ENCODE peak calls at places on chromosomes 16 and 17, in nine cellular contexts. T, J, H, S, O, B, N, G and M are unnamed samples.

GRCh38 chr16:78298986-78299385 is 199.5 kb downstream of the WWOX start:
- DNase-seq in T (no peak), J (no peak), H (no peak), S (no peak), O (no peak), B (no peak), N (no peak), G (no peak), M (no peak)

GRCh38 chr16:23252310-23252709 is 49.8 kb upstream of the SCNN1B start:
- DNase-seq in T (no peak), J (no peak), H (no peak), S (no peak), O (no peak), B (no peak), N (no peak), G (no peak), M (no peak)

GRCh38 chr17:58692239-58693055 is at the start of gene RAD51C:
- DNase-seq in T (peak; percentile 48), J (peak; percentile 89), H (peak; percentile 86), S (peak; percentile 93), O (peak; percentile 83), B (peak; percentile 84), N (peak; percentile 93), G (peak; percentile 65), M (peak; percentile 90)

GRCh38 chr17:51572115-51572514 is 311.8 kb downstream of the UTP18 start:
- DNase-seq in T (no peak), J (no peak), H (no peak), S (no peak), O (no peak), B (no peak), N (no peak), G (no peak), M (no peak)

GRCh38 chr17:55215711-55216110 is 49.0 kb upstream of the HLF start:
- DNase-seq in T (no peak), J (no peak), H (no peak), S (peak; percentile 70), O (no peak), B (no peak), N (no peak), G (no peak), M (no peak)

GRCh38 chr17:32769846-32770245 is 107.1 kb downstream of the MYO1D start:
- DNase-seq in T (no peak), J (no peak), H (no peak), S (no peak), O (no peak), B (peak; percentile 9), N (no peak), G (no peak), M (no peak)

GRCh38 chr17:19641687-19642372 is 6.7 kb upstream of the ALDH3A2 start:
- DNase-seq in T (no peak), J (no peak), H (no peak), S (no peak), O (no peak), B (no peak), N (no peak), G (no peak), M (no peak)

GRCh38 chr16:4233431-4233830 is 8.4 kb downstream of the SRL start:
- DNase-seq in T (no peak), J (no peak), H (peak; percentile 66), S (no peak), O (no peak), B (no peak), N (no peak), G (no peak), M (no peak)

GRCh38 chr16:85047867-85048455 is 20.4 kb downstream of the KIAA0513 start:
- DNase-seq in T (no peak), J (no peak), H (no peak), S (peak; percentile 80), O (no peak), B (no peak), N (no peak), G (no peak), M (no peak)

GRCh38 chr16:86322283-86322682 is 188.0 kb upstream of the FOXF1 start:
- DNase-seq in T (no peak), J (no peak), H (no peak), S (no peak), O (no peak), B (no peak), N (no peak), G (no peak), M (peak; percentile 7)

GRCh38 chr17:72639711-72640110 is 452.8 kb downstream of the SLC39A11 start:
- DNase-seq in T (no peak), J (no peak), H (no peak), S (no peak), O (no peak), B (no peak), N (no peak), G (no peak), M (no peak)

GRCh38 chr16:19295393-19295792 is 9.9 kb downstream of the CLEC19A start:
- DNase-seq in T (no peak), J (no peak), H (no peak), S (no peak), O (no peak), B (no peak), N (no peak), G (no peak), M (no peak)

GRCh38 chr16:73268311-73268997 is 220.5 kb upstream of the ZFHX3 start:
- DNase-seq in T (no peak), J (no peak), H (no peak), S (no peak), O (no peak), B (peak; percentile 12), N (no peak), G (no peak), M (peak; percentile 34)
- TF ChIP-seq CTCF in T (peak; percentile 15), J (no peak), H (no peak), S (no peak), O (no peak), B (peak; percentile 46), N (no peak), G (peak; percentile 51), M (peak; percentile 55)

GRCh38 chr16:27778926-27779570 is 229.1 kb downstream of the KATNIP start:
- DNase-seq in T (no peak), J (no peak), H (no peak), S (no peak), O (no peak), B (no peak), N (no peak), G (no peak), M (no peak)

GRCh38 chr16:27780468-27781194 is 230.7 kb downstream of the KATNIP start:
- DNase-seq in T (no peak), J (no peak), H (no peak), S (no peak), O (no peak), B (no peak), N (no peak), G (no peak), M (no peak)

GRCh38 chr16:27778171-27778925 is 228.4 kb downstream of the KATNIP start:
- DNase-seq in T (no peak), J (no peak), H (no peak), S (no peak), O (no peak), B (no peak), N (no peak), G (no peak), M (no peak)

GRCh38 chr16:27781195-27781524 is 231.2 kb downstream of the KATNIP start:
- DNase-seq in T (no peak), J (no peak), H (peak; percentile 64), S (no peak), O (peak; percentile 25), B (no peak), N (no peak), G (no peak), M (no peak)

DNA sequence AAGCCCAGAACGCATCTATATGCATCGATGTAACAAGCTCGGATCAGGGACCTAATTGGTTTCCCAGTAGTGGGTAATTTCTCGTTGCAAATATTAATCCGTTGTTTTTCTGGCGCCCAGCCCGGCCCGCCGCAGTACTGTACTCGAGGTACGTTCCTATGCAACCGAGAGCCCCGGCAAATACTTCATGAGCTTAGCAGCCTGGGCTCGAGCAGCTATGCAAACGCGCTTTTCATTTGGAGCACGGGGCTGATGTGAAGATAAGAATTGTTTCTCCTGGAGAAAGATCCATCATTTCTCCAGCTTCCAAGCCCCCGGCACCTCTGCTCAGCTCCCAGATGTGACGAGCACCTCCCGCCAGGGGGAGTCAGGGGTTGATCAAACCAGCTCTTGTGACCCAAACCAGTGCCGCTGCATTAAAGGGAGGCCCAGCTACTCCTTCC is 229.8 kb downstream of the KATNIP start:
- DNase-seq in T (no peak), J (peak; percentile 25), H (peak; percentile 49), S (peak; percentile 66), O (peak; percentile 58), B (peak; percentile 42), N (no peak), G (peak; percentile 25), M (peak; percentile 64)
- TF ChIP-seq CTCF in T (peak; percentile 79), J (no peak), H (no peak), S (peak; percentile 26), O (peak; percentile 73), B (peak; percentile 61), N (no peak), G (peak; percentile 79), M (peak; percentile 34)

GRCh38 chr16:17258848-17259713 is 211.7 kb downstream of the XYLT1 start:
- DNase-seq in T (no peak), J (no peak), H (no peak), S (no peak), O (no peak), B (no peak), N (no peak), G (no peak), M (no peak)
- TF ChIP-seq CTCF in T (no peak), J (no peak), H (no peak), S (no peak), O (no peak), B (no peak), N (no peak), G (no peak), M (no peak)

GRCh38 chr17:35914354-35914753 is 16.2 kb downstream of the RDM1 start:
- DNase-seq in T (no peak), J (no peak), H (no peak), S (no peak), O (no peak), B (no peak), N (no peak), G (no peak), M (no peak)
- TF ChIP-seq CTCF in T (no peak), J (no peak), H (no peak), S (no peak), O (no peak), B (no peak), N (no peak), G (no peak), M (no peak)

DNA sequence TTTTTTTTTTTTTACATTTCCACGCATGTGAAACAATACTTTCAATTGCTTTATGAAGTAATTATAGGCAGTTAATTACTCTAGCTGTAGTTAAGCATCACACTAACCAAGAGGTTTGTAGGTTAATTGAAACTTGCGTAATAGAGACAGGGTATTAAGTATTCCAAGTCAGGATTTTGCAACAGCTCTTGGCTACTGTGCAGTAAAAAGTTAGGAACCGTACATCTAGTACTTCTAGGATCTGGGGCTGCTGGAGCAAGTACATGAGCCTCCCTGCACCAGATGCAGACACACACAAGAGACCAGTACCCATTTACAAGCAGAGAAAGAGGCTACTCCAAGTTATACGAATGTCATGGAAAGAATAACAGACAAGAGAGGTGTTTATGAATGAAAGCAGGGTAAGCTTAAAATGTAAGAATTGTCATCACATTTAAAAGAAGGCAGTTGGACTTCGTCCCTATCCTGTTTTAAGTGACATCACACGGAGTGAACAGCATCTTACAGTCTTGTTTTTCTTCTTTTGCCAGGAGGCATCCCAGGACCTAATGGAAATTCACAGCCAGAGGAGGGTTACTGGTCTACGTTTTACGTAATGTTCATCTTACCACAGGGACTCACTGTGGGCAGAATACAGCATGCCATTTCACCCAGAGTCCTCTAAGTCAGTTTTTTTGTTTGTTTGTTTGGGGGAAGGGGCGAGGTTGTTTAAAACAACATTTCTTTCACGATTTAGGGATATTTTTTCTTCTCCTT is 379.6 kb upstream of the PSMD7 start:
- DNase-seq in T (no peak), J (no peak), H (no peak), S (no peak), O (peak; percentile 72), B (no peak), N (no peak), G (no peak), M (no peak)
- TF ChIP-seq CTCF in T (no peak), J (no peak), H (no peak), S (no peak), O (no peak), B (no peak), N (no peak), G (no peak), M (no peak)